ENCODE peak calls at places on chromosomes 12 and 14, in eight cellular contexts. V is H4, U is NCI-H1417, A is AG20443, F is activated gamma-delta T cell, P is fibroblast of mammary gland, C is mucosa of descending colon, G is lower leg skin. Q is an unnamed sample.
A peak's percentile ranks its signal among the peaks of the same experiment; 100 is the strongest.

GRCh38 chr12:122726056-122726558 is 4.5 kb downstream of the HCAR1 start:
- DNase-seq in V (no peak), U (no peak), A (no peak), F (no peak), P (no peak), C (no peak), G (no peak), Q (peak; percentile 23)

GRCh38 chr14:90517431-90517841 is 120.6 kb downstream of the CALM1 start:
- DNase-seq in V (no peak), U (peak; percentile 44), A (no peak), F (no peak), P (no peak), C (peak; percentile 70), G (no peak), Q (no peak)

GRCh38 chr14:39138450-39138849 is 24.3 kb downstream of the GEMIN2 start:
- DNase-seq in V (no peak), U (no peak), A (no peak), F (no peak), P (no peak), C (no peak), G (no peak), Q (no peak)

GRCh38 chr12:2681426-2682205 is 113.2 kb upstream of the FKBP4 start:
- DNase-seq in V (no peak), U (no peak), A (no peak), F (no peak), P (no peak), C (no peak), G (peak; percentile 7), Q (no peak)

GRCh38 chr12:3328571-3328970 is 162.4 kb upstream of the PRMT8 start:
- DNase-seq in V (no peak), U (peak; percentile 65), A (no peak), F (no peak), P (no peak), C (no peak), G (no peak), Q (no peak)

GRCh38 chr12:114823701-114824100 is 139.7 kb upstream of the TBX3 start:
- DNase-seq in V (no peak), U (no peak), A (no peak), F (no peak), P (no peak), C (no peak), G (no peak), Q (no peak)

GRCh38 chr12:19856389-19856788 is 417.1 kb downstream of the AEBP2 start:
- DNase-seq in V (no peak), U (no peak), A (no peak), F (no peak), P (no peak), C (no peak), G (no peak), Q (no peak)

GRCh38 chr14:99185436-99186068 is 86.4 kb downstream of the BCL11B start:
- DNase-seq in V (no peak), U (no peak), A (no peak), F (no peak), P (no peak), C (no peak), G (no peak), Q (no peak)

GRCh38 chr12:132429932-132430643 is 59.9 kb upstream of the FBRSL1 start:
- DNase-seq in V (peak; percentile 59), U (peak; percentile 98), A (peak; percentile 62), F (peak; percentile 48), P (no peak), C (peak; percentile 93), G (no peak), Q (no peak)

GRCh38 chr14:77965919-77966435 is 166.1 kb downstream of the ADCK1 start:
- DNase-seq in V (peak; percentile 36), U (peak; percentile 25), A (peak; percentile 74), F (no peak), P (peak; percentile 37), C (no peak), G (no peak), Q (peak; percentile 12)

GRCh38 chr12:46674126-46674525 is 151.7 kb downstream of the SLC38A4 start:
- DNase-seq in V (no peak), U (no peak), A (no peak), F (no peak), P (no peak), C (no peak), G (no peak), Q (no peak)

GRCh38 chr14:69629225-69630127 is 18.1 kb downstream of the SUSD6 start:
- DNase-seq in V (no peak), U (no peak), A (no peak), F (no peak), P (no peak), C (no peak), G (no peak), Q (no peak)

GRCh38 chr12:122852336-122853275 is 17.3 kb downstream of the HIP1R start:
- DNase-seq in V (no peak), U (no peak), A (peak; percentile 62), F (no peak), P (peak; percentile 31), C (peak; percentile 28), G (no peak), Q (peak; percentile 58)

GRCh38 chr14:47929334-47929733 is 253.9 kb upstream of the MDGA2 start:
- DNase-seq in V (no peak), U (no peak), A (no peak), F (no peak), P (no peak), C (no peak), G (no peak), Q (no peak)

GRCh38 chr12:96399081-96399918 is 939 bp downstream of the CDK17 start:
- DNase-seq in V (peak; percentile 39), U (peak; percentile 84), A (peak; percentile 76), F (peak; percentile 90), P (peak; percentile 75), C (peak; percentile 89), G (peak; percentile 68), Q (peak; percentile 77)

GRCh38 chr12:62438098-62438692 is 28.4 kb upstream of the MON2 start:
- DNase-seq in V (peak; percentile 34), U (peak; percentile 70), A (peak; percentile 54), F (no peak), P (peak; percentile 63), C (no peak), G (peak; percentile 44), Q (peak; percentile 67)

GRCh38 chr14:71764701-71765347 is 167.4 kb upstream of the RGS6 start:
- DNase-seq in V (no peak), U (peak; percentile 59), A (no peak), F (no peak), P (no peak), C (no peak), G (no peak), Q (no peak)

GRCh38 chr12:64618953-64619590 is 8.8 kb downstream of the RASSF3 start:
- DNase-seq in V (peak; percentile 27), U (peak; percentile 58), A (peak; percentile 63), F (no peak), P (peak; percentile 65), C (no peak), G (no peak), Q (no peak)

GRCh38 chr12:64181504-64182291 is 40.4 kb downstream of the KICS2 start:
- DNase-seq in V (peak; percentile 89), U (peak; percentile 64), A (peak; percentile 86), F (no peak), P (peak; percentile 99), C (no peak), G (peak; percentile 47), Q (peak; percentile 69)

GRCh38 chr12:27852742-27853141 is 72.7 kb upstream of the MANSC4 start:
- DNase-seq in V (no peak), U (no peak), A (no peak), F (no peak), P (no peak), C (no peak), G (no peak), Q (no peak)

GRCh38 chr14:64324461-64325255 is 30.5 kb upstream of the ESR2 start:
- DNase-seq in V (peak; percentile 22), U (peak; percentile 2), A (peak; percentile 24), F (no peak), P (peak; percentile 55), C (no peak), G (no peak), Q (peak; percentile 7)

GRCh38 chr12:121872546-121873223 is 14.0 kb upstream of the HPD start:
- DNase-seq in V (peak; percentile 33), U (peak; percentile 17), A (peak; percentile 80), F (no peak), P (peak; percentile 99), C (peak; percentile 62), G (no peak), Q (peak; percentile 59)

GRCh38 chr14:105209646-105210045 is 28.5 kb upstream of the NUDT14 start:
- DNase-seq in V (no peak), U (no peak), A (no peak), F (no peak), P (no peak), C (no peak), G (no peak), Q (no peak)

GRCh38 chr14:103879570-103880333 is 32.4 kb upstream of the PPP1R13B start:
- DNase-seq in V (peak; percentile 25), U (no peak), A (peak; percentile 76), F (no peak), P (no peak), C (peak; percentile 87), G (no peak), Q (no peak)

GRCh38 chr14:52051251-52051650 is 17.6 kb downstream of the NID2 start:
- DNase-seq in V (no peak), U (no peak), A (no peak), F (no peak), P (peak; percentile 53), C (no peak), G (no peak), Q (no peak)

GRCh38 chr14:20332386-20332945 is 613 bp downstream of the CCNB1IP1 start:
- DNase-seq in V (no peak), U (no peak), A (peak; percentile 24), F (no peak), P (no peak), C (no peak), G (no peak), Q (peak; percentile 15)

Q was measured in lung microvascular endothelial cell.